ENCODE peak calls at places on chromosomes 1 and 21, in ten cellular contexts. One of them, this sample, is unnamed.

GRCh38 chr1:175188936-175189335 is 3.6 kb downstream of the KIAA0040 start:
- DNase-seq in stimulated activated CD4-positive, alpha-beta T cell treated with anti-CD3 and anti-CD28 coated beads, Interleukin-1b, Interleukin-23, amount 100 ng/mL, for 24 hours: no peak
- DNase-seq in MV-4-11: peak; percentile 91
- DNase-seq in mesendoderm: no peak
- DNase-seq in fibroblast of the conjunctiva: no peak
- DNase-seq in heart left ventricle: no peak
- DNase-seq in HL-60: no peak
- DNase-seq in WTC11: no peak
- DNase-seq in anterior cingulate cortex: no peak
- DNase-seq in amniotic epithelial cell: no peak
- DNase-seq in this sample: no peak

GRCh38 chr1:78834201-78834741 is 172.3 kb downstream of the ADGRL4 start:
- DNase-seq in stimulated activated CD4-positive, alpha-beta T cell treated with anti-CD3 and anti-CD28 coated beads, Interleukin-1b, Interleukin-23, amount 100 ng/mL, for 24 hours: no peak
- DNase-seq in MV-4-11: no peak
- DNase-seq in mesendoderm: no peak
- DNase-seq in fibroblast of the conjunctiva: no peak
- DNase-seq in heart left ventricle: no peak
- DNase-seq in HL-60: no peak
- DNase-seq in WTC11: no peak
- DNase-seq in anterior cingulate cortex: no peak
- DNase-seq in amniotic epithelial cell: no peak
- DNase-seq in this sample: no peak

GRCh38 chr1:157880621-157881020 is 39.0 kb upstream of the CD5L start:
- DNase-seq in stimulated activated CD4-positive, alpha-beta T cell treated with anti-CD3 and anti-CD28 coated beads, Interleukin-1b, Interleukin-23, amount 100 ng/mL, for 24 hours: no peak
- DNase-seq in MV-4-11: peak; percentile 48
- DNase-seq in mesendoderm: peak; percentile 7
- DNase-seq in fibroblast of the conjunctiva: no peak
- DNase-seq in heart left ventricle: no peak
- DNase-seq in HL-60: no peak
- DNase-seq in WTC11: no peak
- DNase-seq in anterior cingulate cortex: no peak
- DNase-seq in amniotic epithelial cell: peak; percentile 1
- DNase-seq in this sample: no peak

GRCh38 chr1:200967693-200968468 is 55.6 kb downstream of the KIF21B start:
- DNase-seq in stimulated activated CD4-positive, alpha-beta T cell treated with anti-CD3 and anti-CD28 coated beads, Interleukin-1b, Interleukin-23, amount 100 ng/mL, for 24 hours: no peak
- DNase-seq in MV-4-11: no peak
- DNase-seq in mesendoderm: no peak
- DNase-seq in fibroblast of the conjunctiva: no peak
- DNase-seq in heart left ventricle: peak; percentile 36
- DNase-seq in HL-60: no peak
- DNase-seq in WTC11: no peak
- DNase-seq in anterior cingulate cortex: no peak
- DNase-seq in amniotic epithelial cell: no peak
- DNase-seq in this sample: no peak

GRCh38 chr1:156247460-156248322 is at the start of gene PAQR6:
- DNase-seq in stimulated activated CD4-positive, alpha-beta T cell treated with anti-CD3 and anti-CD28 coated beads, Interleukin-1b, Interleukin-23, amount 100 ng/mL, for 24 hours: no peak
- DNase-seq in MV-4-11: no peak
- DNase-seq in mesendoderm: no peak
- DNase-seq in fibroblast of the conjunctiva: no peak
- DNase-seq in heart left ventricle: no peak
- DNase-seq in HL-60: no peak
- DNase-seq in WTC11: peak; percentile 47
- DNase-seq in anterior cingulate cortex: peak; percentile 50
- DNase-seq in amniotic epithelial cell: no peak
- DNase-seq in this sample: no peak

GRCh38 chr1:54120698-54121481 is 31.9 kb downstream of the CDCP2 start:
- DNase-seq in stimulated activated CD4-positive, alpha-beta T cell treated with anti-CD3 and anti-CD28 coated beads, Interleukin-1b, Interleukin-23, amount 100 ng/mL, for 24 hours: no peak
- DNase-seq in MV-4-11: no peak
- DNase-seq in mesendoderm: peak; percentile 23
- DNase-seq in fibroblast of the conjunctiva: no peak
- DNase-seq in heart left ventricle: peak; percentile 47
- DNase-seq in HL-60: no peak
- DNase-seq in WTC11: no peak
- DNase-seq in anterior cingulate cortex: no peak
- DNase-seq in amniotic epithelial cell: no peak
- DNase-seq in this sample: no peak

GRCh38 chr1:176315519-176316220 is 108.6 kb upstream of the COP1 start:
- DNase-seq in stimulated activated CD4-positive, alpha-beta T cell treated with anti-CD3 and anti-CD28 coated beads, Interleukin-1b, Interleukin-23, amount 100 ng/mL, for 24 hours: no peak
- DNase-seq in MV-4-11: no peak
- DNase-seq in mesendoderm: no peak
- DNase-seq in fibroblast of the conjunctiva: no peak
- DNase-seq in heart left ventricle: no peak
- DNase-seq in HL-60: no peak
- DNase-seq in WTC11: no peak
- DNase-seq in anterior cingulate cortex: no peak
- DNase-seq in amniotic epithelial cell: no peak
- DNase-seq in this sample: no peak

GRCh38 chr1:57475366-57475765 is 51.5 kb upstream of the DAB1 start:
- DNase-seq in stimulated activated CD4-positive, alpha-beta T cell treated with anti-CD3 and anti-CD28 coated beads, Interleukin-1b, Interleukin-23, amount 100 ng/mL, for 24 hours: no peak
- DNase-seq in MV-4-11: no peak
- DNase-seq in mesendoderm: no peak
- DNase-seq in fibroblast of the conjunctiva: no peak
- DNase-seq in heart left ventricle: no peak
- DNase-seq in HL-60: no peak
- DNase-seq in WTC11: no peak
- DNase-seq in anterior cingulate cortex: no peak
- DNase-seq in amniotic epithelial cell: no peak
- DNase-seq in this sample: no peak

GRCh38 chr1:43590389-43590788 is 59.6 kb upstream of the KDM4A start:
- DNase-seq in stimulated activated CD4-positive, alpha-beta T cell treated with anti-CD3 and anti-CD28 coated beads, Interleukin-1b, Interleukin-23, amount 100 ng/mL, for 24 hours: no peak
- DNase-seq in MV-4-11: no peak
- DNase-seq in mesendoderm: peak; percentile 71
- DNase-seq in fibroblast of the conjunctiva: no peak
- DNase-seq in heart left ventricle: no peak
- DNase-seq in HL-60: no peak
- DNase-seq in WTC11: peak; percentile 36
- DNase-seq in anterior cingulate cortex: no peak
- DNase-seq in amniotic epithelial cell: no peak
- DNase-seq in this sample: peak; percentile 76

GRCh38 chr1:180590889-180591288 is 32.1 kb downstream of the OVAAL start:
- DNase-seq in stimulated activated CD4-positive, alpha-beta T cell treated with anti-CD3 and anti-CD28 coated beads, Interleukin-1b, Interleukin-23, amount 100 ng/mL, for 24 hours: no peak
- DNase-seq in MV-4-11: no peak
- DNase-seq in mesendoderm: no peak
- DNase-seq in fibroblast of the conjunctiva: no peak
- DNase-seq in heart left ventricle: no peak
- DNase-seq in HL-60: no peak
- DNase-seq in WTC11: no peak
- DNase-seq in anterior cingulate cortex: no peak
- DNase-seq in amniotic epithelial cell: no peak
- DNase-seq in this sample: no peak

GRCh38 chr1:231213831-231214573 is 27.0 kb upstream of the GNPAT start:
- DNase-seq in stimulated activated CD4-positive, alpha-beta T cell treated with anti-CD3 and anti-CD28 coated beads, Interleukin-1b, Interleukin-23, amount 100 ng/mL, for 24 hours: no peak
- DNase-seq in MV-4-11: no peak
- DNase-seq in mesendoderm: no peak
- DNase-seq in fibroblast of the conjunctiva: no peak
- DNase-seq in heart left ventricle: no peak
- DNase-seq in HL-60: no peak
- DNase-seq in WTC11: no peak
- DNase-seq in anterior cingulate cortex: no peak
- DNase-seq in amniotic epithelial cell: no peak
- DNase-seq in this sample: no peak

GRCh38 chr1:232462200-232462599 is 167.7 kb downstream of the SIPA1L2 start:
- DNase-seq in stimulated activated CD4-positive, alpha-beta T cell treated with anti-CD3 and anti-CD28 coated beads, Interleukin-1b, Interleukin-23, amount 100 ng/mL, for 24 hours: no peak
- DNase-seq in MV-4-11: no peak
- DNase-seq in mesendoderm: peak; percentile 50
- DNase-seq in fibroblast of the conjunctiva: no peak
- DNase-seq in heart left ventricle: no peak
- DNase-seq in HL-60: no peak
- DNase-seq in WTC11: no peak
- DNase-seq in anterior cingulate cortex: no peak
- DNase-seq in amniotic epithelial cell: peak; percentile 22
- DNase-seq in this sample: no peak

GRCh38 chr1:25727819-25728286 is 72.1 kb upstream of the SELENON start:
- DNase-seq in stimulated activated CD4-positive, alpha-beta T cell treated with anti-CD3 and anti-CD28 coated beads, Interleukin-1b, Interleukin-23, amount 100 ng/mL, for 24 hours: no peak
- DNase-seq in MV-4-11: no peak
- DNase-seq in mesendoderm: peak; percentile 67
- DNase-seq in fibroblast of the conjunctiva: no peak
- DNase-seq in heart left ventricle: peak; percentile 86
- DNase-seq in HL-60: no peak
- DNase-seq in WTC11: peak; percentile 36
- DNase-seq in anterior cingulate cortex: no peak
- DNase-seq in amniotic epithelial cell: peak; percentile 53
- DNase-seq in this sample: no peak

GRCh38 chr21:29072873-29073221 is 601 bp downstream of the CCT8 start:
- DNase-seq in stimulated activated CD4-positive, alpha-beta T cell treated with anti-CD3 and anti-CD28 coated beads, Interleukin-1b, Interleukin-23, amount 100 ng/mL, for 24 hours: no peak
- DNase-seq in MV-4-11: peak; percentile 17
- DNase-seq in mesendoderm: peak; percentile 59
- DNase-seq in fibroblast of the conjunctiva: peak; percentile 3
- DNase-seq in heart left ventricle: no peak
- DNase-seq in HL-60: no peak
- DNase-seq in WTC11: no peak
- DNase-seq in anterior cingulate cortex: no peak
- DNase-seq in amniotic epithelial cell: peak; percentile 37
- DNase-seq in this sample: no peak

GRCh38 chr1:67838180-67838912 is 5.1 kb upstream of the GNG12 start:
- DNase-seq in stimulated activated CD4-positive, alpha-beta T cell treated with anti-CD3 and anti-CD28 coated beads, Interleukin-1b, Interleukin-23, amount 100 ng/mL, for 24 hours: no peak
- DNase-seq in MV-4-11: no peak
- DNase-seq in mesendoderm: no peak
- DNase-seq in fibroblast of the conjunctiva: no peak
- DNase-seq in heart left ventricle: no peak
- DNase-seq in HL-60: no peak
- DNase-seq in WTC11: no peak
- DNase-seq in anterior cingulate cortex: no peak
- DNase-seq in amniotic epithelial cell: peak; percentile 83
- DNase-seq in this sample: no peak

GRCh38 chr1:27603962-27604578 is at the start of gene AHDC1:
- DNase-seq in stimulated activated CD4-positive, alpha-beta T cell treated with anti-CD3 and anti-CD28 coated beads, Interleukin-1b, Interleukin-23, amount 100 ng/mL, for 24 hours: peak; percentile 82
- DNase-seq in MV-4-11: peak; percentile 69
- DNase-seq in mesendoderm: peak; percentile 98
- DNase-seq in fibroblast of the conjunctiva: peak; percentile 75
- DNase-seq in heart left ventricle: peak; percentile 96
- DNase-seq in HL-60: peak; percentile 79
- DNase-seq in WTC11: peak; percentile 96
- DNase-seq in anterior cingulate cortex: peak; percentile 65
- DNase-seq in amniotic epithelial cell: peak; percentile 87
- DNase-seq in this sample: peak; percentile 95

GRCh38 chr1:185581961-185582725 is 152.0 kb upstream of the HMCN1 start:
- DNase-seq in stimulated activated CD4-positive, alpha-beta T cell treated with anti-CD3 and anti-CD28 coated beads, Interleukin-1b, Interleukin-23, amount 100 ng/mL, for 24 hours: no peak
- DNase-seq in MV-4-11: no peak
- DNase-seq in mesendoderm: no peak
- DNase-seq in fibroblast of the conjunctiva: no peak
- DNase-seq in heart left ventricle: no peak
- DNase-seq in HL-60: no peak
- DNase-seq in WTC11: no peak
- DNase-seq in anterior cingulate cortex: no peak
- DNase-seq in amniotic epithelial cell: no peak
- DNase-seq in this sample: no peak

GRCh38 chr21:44455524-44456206 is 355 bp downstream of the LRRC3 start:
- DNase-seq in stimulated activated CD4-positive, alpha-beta T cell treated with anti-CD3 and anti-CD28 coated beads, Interleukin-1b, Interleukin-23, amount 100 ng/mL, for 24 hours: no peak
- DNase-seq in MV-4-11: peak; percentile 34
- DNase-seq in mesendoderm: peak; percentile 37
- DNase-seq in fibroblast of the conjunctiva: no peak
- DNase-seq in heart left ventricle: peak; percentile 80
- DNase-seq in HL-60: no peak
- DNase-seq in WTC11: peak; percentile 43
- DNase-seq in anterior cingulate cortex: no peak
- DNase-seq in amniotic epithelial cell: no peak
- DNase-seq in this sample: peak; percentile 61

GRCh38 chr21:31781737-31782136 is 49.8 kb upstream of the SCAF4 start:
- DNase-seq in stimulated activated CD4-positive, alpha-beta T cell treated with anti-CD3 and anti-CD28 coated beads, Interleukin-1b, Interleukin-23, amount 100 ng/mL, for 24 hours: no peak
- DNase-seq in MV-4-11: peak; percentile 39
- DNase-seq in mesendoderm: no peak
- DNase-seq in fibroblast of the conjunctiva: peak; percentile 33
- DNase-seq in heart left ventricle: no peak
- DNase-seq in HL-60: no peak
- DNase-seq in WTC11: no peak
- DNase-seq in anterior cingulate cortex: no peak
- DNase-seq in amniotic epithelial cell: no peak
- DNase-seq in this sample: no peak

This sample was measured in HuH-7.